ENCODE peak calls at places on chromosomes 3 and 15, in nine cellular contexts. I, K, B, O, T, Z, E, R and U are unnamed samples.

GRCh38 chr3:190017575-190018288 is 103.0 kb downstream of the P3H2 start:
- DNase-seq in B (no peak), T (peak; percentile 36), E (no peak), R (no peak), Z (no peak), K (peak; percentile 87), I (no peak), O (peak; percentile 81), U (no peak)

GRCh38 chr3:48518069-48518468 is 14.1 kb upstream of the SHISA5 start:
- DNase-seq in O (no peak), K (no peak), I (no peak), Z (no peak), B (no peak), R (no peak), T (no peak), E (no peak), U (peak; percentile 51)

GRCh38 chr3:37559461-37559860 is 302.2 kb upstream of the CTDSPL start:
- DNase-seq in E (no peak), K (no peak), T (no peak), Z (no peak), B (no peak), R (no peak), O (peak; percentile 29), I (no peak), U (no peak)

GRCh38 chr15:75357976-75358673 is 10.3 kb downstream of the MAN2C1 start:
- DNase-seq in Z (no peak), T (no peak), K (no peak), E (no peak), R (no peak), O (no peak), B (no peak), I (no peak), U (no peak)

GRCh38 chr15:95446854-95447253 is 883.6 kb upstream of the NR2F2 start:
- DNase-seq in O (no peak), Z (no peak), T (no peak), I (no peak), B (no peak), K (no peak), R (no peak), E (no peak), U (no peak)

GRCh38 chr3:47443611-47443995 is 32.1 kb downstream of the SCAP start:
- DNase-seq in K (no peak), E (no peak), O (no peak), T (no peak), I (no peak), Z (peak; percentile 59), B (no peak), R (no peak), U (peak; percentile 53)

GRCh38 chr3:36944012-36944640 is 728 bp downstream of the TRANK1 start:
- DNase-seq in Z (peak; percentile 74), K (peak; percentile 60), I (peak; percentile 26), R (peak; percentile 51), E (peak; percentile 24), B (peak; percentile 30), T (peak; percentile 35), O (peak; percentile 57), U (peak; percentile 96)

GRCh38 chr3:160758929-160759577 is 3.0 kb downstream of the PPM1L start:
- DNase-seq in E (no peak), K (no peak), T (no peak), R (no peak), B (no peak), Z (no peak), I (no peak), O (no peak), U (peak; percentile 27)

GRCh38 chr3:69014022-69014580 is 617 bp upstream of the EOGT start:
- DNase-seq in Z (no peak), T (no peak), R (no peak), I (no peak), E (no peak), O (no peak), K (no peak), B (no peak), U (no peak)

GRCh38 chr3:72449551-72449950 is 398.7 kb downstream of the SHQ1 start:
- DNase-seq in O (peak; percentile 90), R (no peak), E (no peak), I (no peak), K (peak; percentile 19), Z (no peak), T (no peak), B (no peak), U (no peak)

GRCh38 chr3:136984837-136985236 is 27.1 kb downstream of the IL20RB start:
- DNase-seq in I (no peak), T (no peak), E (no peak), B (no peak), R (peak; percentile 58), Z (peak; percentile 79), O (peak; percentile 52), K (peak; percentile 68), U (peak; percentile 82)

GRCh38 chr3:27462228-27462627 is 22.0 kb downstream of the SLC4A7 start:
- DNase-seq in K (no peak), E (no peak), Z (no peak), O (no peak), T (no peak), I (no peak), R (no peak), B (no peak), U (no peak)

GRCh38 chr15:35928847-35929246 is 382.9 kb upstream of the DPH6 start:
- DNase-seq in E (no peak), R (no peak), T (no peak), B (no peak), Z (no peak), I (no peak), K (no peak), O (no peak), U (no peak)

GRCh38 chr15:47756872-47757271 is 39.6 kb downstream of the SEMA6D start:
- DNase-seq in R (no peak), I (peak; percentile 15), E (no peak), O (peak; percentile 76), K (peak; percentile 82), Z (no peak), B (no peak), T (no peak), U (peak; percentile 47)

GRCh38 chr3:196519738-196520122 is 4.6 kb upstream of the SMCO1 start:
- DNase-seq in R (peak; percentile 32), O (no peak), B (no peak), K (no peak), T (no peak), I (no peak), E (no peak), Z (no peak), U (no peak)

GRCh38 chr3:196525141-196525540 is 10.0 kb upstream of the SMCO1 start:
- DNase-seq in I (no peak), B (no peak), O (no peak), R (no peak), Z (no peak), T (no peak), E (no peak), K (no peak), U (no peak)

GRCh38 chr3:196528639-196529233 is 13.6 kb upstream of the SMCO1 start:
- DNase-seq in B (peak; percentile 68), Z (peak; percentile 84), R (peak; percentile 82), I (no peak), T (peak; percentile 72), K (peak; percentile 66), O (peak; percentile 50), E (peak; percentile 34), U (peak; percentile 99)

GRCh38 chr3:196523841-196524240 is 8.7 kb upstream of the SMCO1 start:
- DNase-seq in O (no peak), T (no peak), B (no peak), K (no peak), Z (no peak), I (no peak), E (no peak), R (no peak), U (no peak)

GRCh38 chr3:196524527-196524926 is 9.4 kb upstream of the SMCO1 start:
- DNase-seq in E (no peak), I (no peak), R (no peak), K (peak; percentile 54), B (no peak), T (no peak), Z (no peak), O (no peak), U (no peak)
- TF ChIP-seq CTCF in E (no peak), I (no peak), R (peak; percentile 33), K (peak; percentile 51), B (no peak), T (peak; percentile 19), Z (no peak), O (no peak), U (peak; percentile 24)

DNA sequence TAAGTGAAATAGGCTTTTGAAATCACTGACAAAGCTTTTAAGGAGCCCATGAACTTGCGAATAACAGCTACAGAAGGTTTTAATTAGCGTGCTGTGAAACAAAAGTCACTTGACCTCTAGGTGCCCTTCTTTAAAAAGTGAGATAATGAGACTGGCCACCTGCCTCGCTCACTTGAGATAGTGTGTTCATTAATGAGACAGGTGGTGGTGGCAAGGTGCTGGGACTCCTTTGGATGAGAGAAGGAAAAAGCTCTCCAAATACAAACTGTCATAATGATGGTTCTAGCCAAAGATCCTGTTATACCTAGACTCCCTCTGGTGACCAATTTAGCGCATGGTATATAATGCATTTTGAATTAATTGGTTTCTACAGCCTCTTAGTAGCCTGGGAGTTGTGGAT is 22.7 kb upstream of the IREB2 start:
- DNase-seq in T (peak; percentile 32), Z (no peak), I (no peak), B (no peak), O (peak; percentile 26), K (peak; percentile 67), E (no peak), R (no peak), U (peak; percentile 71)
- TF ChIP-seq CTCF in T (peak; percentile 46), Z (no peak), I (no peak), B (peak; percentile 43), O (peak; percentile 55), K (peak; percentile 66), E (no peak), R (peak; percentile 55), U (peak; percentile 43)

GRCh38 chr3:150410311-150411105 is 2.4 kb downstream of the TSC22D2 start:
- DNase-seq in I (peak; percentile 6), E (peak; percentile 29), T (peak; percentile 40), K (no peak), O (no peak), Z (peak; percentile 65), B (peak; percentile 10), R (peak; percentile 53), U (peak; percentile 81)
- TF ChIP-seq CTCF in I (no peak), E (no peak), T (no peak), K (no peak), O (no peak), Z (no peak), B (peak; percentile 3), R (no peak), U (no peak)

GRCh38 chr3:139523166-139523565 is 16.4 kb downstream of the RBP1 start:
- DNase-seq in Z (no peak), I (no peak), B (no peak), K (no peak), O (no peak), R (no peak), T (no peak), E (no peak), U (no peak)

GRCh38 chr3:139521811-139522210 is 17.7 kb downstream of the RBP1 start:
- DNase-seq in K (no peak), R (no peak), T (no peak), Z (no peak), O (no peak), I (no peak), E (no peak), B (no peak), U (no peak)

GRCh38 chr3:139521144-139521543 is 18.4 kb downstream of the RBP1 start:
- DNase-seq in O (no peak), B (no peak), R (no peak), T (no peak), I (no peak), Z (no peak), E (no peak), K (no peak), U (no peak)

GRCh38 chr3:139523718-139524117 is 15.8 kb downstream of the RBP1 start:
- DNase-seq in K (no peak), T (no peak), I (no peak), B (no peak), O (no peak), Z (no peak), E (no peak), R (no peak), U (no peak)

GRCh38 chr3:139522421-139522820 is 17.1 kb downstream of the RBP1 start:
- DNase-seq in B (no peak), K (no peak), R (no peak), I (no peak), Z (no peak), E (no peak), T (peak; percentile 19), O (no peak), U (no peak)
- TF ChIP-seq CTCF in B (peak; percentile 17), K (peak; percentile 46), R (peak; percentile 45), I (no peak), Z (no peak), E (no peak), T (peak; percentile 30), O (no peak), U (no peak)